ENCODE peak calls at places on chromosomes 6 and 20, in ten cellular contexts. Y, H, S, Z, N, B, V, L, F and R are unnamed samples. For H3K9me3, the result is how much of the 10 kb centered on the place peaks cover.

GRCh38 chr6:13683038-13683437 is 28.6 kb downstream of the RANBP9 start:
- DNase-seq in Y (no peak), H (no peak), S (no peak), Z (no peak), N (no peak), B (no peak), V (no peak), L (no peak), F (no peak), R (no peak)

GRCh38 chr6:106279179-106279578 is 46.4 kb downstream of the ATG5 start:
- DNase-seq in Y (peak), H (no peak), S (peak), Z (no peak), N (no peak), B (no peak), V (no peak), L (no peak), F (no peak), R (no peak)

GRCh38 chr20:58078741-58079522 is 149.5 kb downstream of the ANKRD60 start:
- DNase-seq in Y (peak), H (no peak), S (peak), Z (no peak), N (no peak), B (no peak), V (no peak), L (no peak), F (no peak), R (no peak)

GRCh38 chr20:39302312-39302711 is 340.2 kb downstream of the DHX35 start:
- DNase-seq in Y (no peak), H (no peak), S (no peak), Z (no peak), N (no peak), B (no peak), V (no peak), L (no peak), F (no peak), R (no peak)

GRCh38 chr20:846894-847278 is 13.4 kb downstream of the FAM110A start:
- DNase-seq in Y (no peak), H (no peak), S (no peak), Z (peak), N (no peak), B (no peak), V (peak), L (peak), F (no peak), R (no peak)

GRCh38 chr20:17888044-17888443 is 80.5 kb downstream of the SNX5 start:
- DNase-seq in Y (peak), H (no peak), S (no peak), Z (no peak), N (no peak), B (no peak), V (no peak), L (no peak), F (no peak), R (no peak)

GRCh38 chr6:117711369-117711768 is 36.1 kb downstream of the NUS1 start:
- DNase-seq in Y (no peak), H (no peak), S (no peak), Z (no peak), N (no peak), B (no peak), V (no peak), L (no peak), F (no peak), R (no peak)

GRCh38 chr6:39594304-39594703 is 130.9 kb downstream of the KIF6 start:
- DNase-seq in Y (no peak), H (no peak), S (no peak), Z (no peak), N (no peak), B (no peak), V (no peak), L (no peak), F (no peak), R (no peak)

GRCh38 chr6:83592770-83593394 is 80.5 kb downstream of the PRSS35 start:
- DNase-seq in Y (peak), H (peak), S (peak), Z (no peak), N (peak), B (no peak), V (no peak), L (no peak), F (peak), R (no peak)

GRCh38 chr6:6614096-6614964 is 25.8 kb downstream of the LY86 start:
- DNase-seq in Y (peak), H (no peak), S (no peak), Z (peak), N (no peak), B (no peak), V (peak), L (peak), F (no peak), R (no peak)

GRCh38 chr6:43948527-43949450 is 178.5 kb downstream of the MRPL14 start:
- DNase-seq in Y (no peak), H (no peak), S (peak), Z (no peak), N (no peak), B (no peak), V (no peak), L (no peak), F (no peak), R (no peak)

GRCh38 chr6:79070206-79070825 is 7.7 kb downstream of the PHIP start:
- DNase-seq in Y (peak), H (no peak), S (peak), Z (no peak), N (no peak), B (no peak), V (no peak), L (no peak), F (no peak), R (no peak)

GRCh38 chr20:3935295-3935955 is 46.2 kb downstream of the PANK2 start:
- DNase-seq in Y (peak), H (peak), S (peak), Z (no peak), N (peak), B (no peak), V (no peak), L (no peak), F (no peak), R (no peak)

GRCh38 chr20:59596690-59597089 is 7.7 kb upstream of the PHACTR3 start:
- DNase-seq in Y (no peak), H (no peak), S (no peak), Z (no peak), N (no peak), B (no peak), V (no peak), L (no peak), F (no peak), R (no peak)

DNA sequence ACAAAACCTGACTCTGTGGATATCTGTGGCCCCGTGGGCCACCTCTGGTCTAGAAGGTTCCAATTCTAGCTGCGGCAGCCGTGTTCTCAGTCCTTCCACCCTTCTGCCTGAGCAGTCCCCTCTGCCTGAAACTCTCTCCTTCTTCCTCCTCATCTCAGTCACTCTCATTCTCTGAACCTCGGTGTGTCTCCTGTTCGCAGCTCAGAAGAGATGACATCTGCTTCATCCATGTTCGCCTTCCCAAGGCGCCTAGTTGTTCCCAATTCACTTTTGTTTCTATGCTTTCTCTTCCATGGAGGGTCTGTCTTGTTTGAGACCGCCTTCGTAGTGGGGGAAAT is 95.5 kb downstream of the CEBPB start:
- DNase-seq in Y (no peak), H (no peak), S (no peak), Z (no peak), N (no peak), B (no peak), V (no peak), L (no peak), F (no peak), R (no peak)
- H3K4me3 ChIP-seq in Y (no peak), H (no peak), S (no peak), Z (no peak), N (no peak), B (no peak), V (no peak), L (no peak), F (no peak), R (no peak)

GRCh38 chr6:292506-293184 is 358 bp downstream of the DUSP22 start:
- DNase-seq in Y (peak), H (peak), S (peak), Z (peak), N (peak), B (peak), V (peak), L (peak), F (no peak), R (no peak)

GRCh38 chr6:291148-291696 is 1.1 kb upstream of the DUSP22 start:
- DNase-seq in Y (peak), H (no peak), S (no peak), Z (no peak), N (no peak), B (no peak), V (no peak), L (no peak), F (no peak), R (no peak)

GRCh38 chr6:288861-289260 is 3.4 kb upstream of the DUSP22 start:
- DNase-seq in Y (no peak), H (no peak), S (no peak), Z (no peak), N (no peak), B (no peak), V (no peak), L (no peak), F (no peak), R (no peak)

GRCh38 chr6:291697-292505 is at the start of gene DUSP22:
- DNase-seq in Y (peak), H (peak), S (peak), Z (peak), N (peak), B (peak), V (peak), L (peak), F (peak), R (no peak)

GRCh38 chr6:290111-290932 is 2.0 kb upstream of the DUSP22 start:
- DNase-seq in Y (no peak), H (no peak), S (no peak), Z (no peak), N (no peak), B (no peak), V (no peak), L (no peak), F (no peak), R (no peak)
- H3K9me3 ChIP-seq in Y (under half), H (under half), S (under half), Z (under half), N (under half), B (under half), V (under half), L (under half), F (under half), R (under half)

GRCh38 chr6:166050559-166050958 is 117.1 kb downstream of the TBXT start:
- DNase-seq in Y (no peak), H (no peak), S (no peak), Z (no peak), N (no peak), B (no peak), V (no peak), L (no peak), F (peak), R (peak)

GRCh38 chr6:166046232-166046631 is 121.4 kb downstream of the TBXT start:
- DNase-seq in Y (peak), H (no peak), S (peak), Z (no peak), N (no peak), B (no peak), V (no peak), L (no peak), F (peak), R (no peak)

GRCh38 chr6:166045173-166045957 is 122.3 kb downstream of the TBXT start:
- DNase-seq in Y (peak), H (no peak), S (peak), Z (no peak), N (no peak), B (no peak), V (no peak), L (no peak), F (no peak), R (no peak)

GRCh38 chr6:166041277-166041676 is 126.4 kb downstream of the TBXT start:
- DNase-seq in Y (no peak), H (no peak), S (no peak), Z (no peak), N (no peak), B (no peak), V (no peak), L (no peak), F (no peak), R (no peak)

DNA sequence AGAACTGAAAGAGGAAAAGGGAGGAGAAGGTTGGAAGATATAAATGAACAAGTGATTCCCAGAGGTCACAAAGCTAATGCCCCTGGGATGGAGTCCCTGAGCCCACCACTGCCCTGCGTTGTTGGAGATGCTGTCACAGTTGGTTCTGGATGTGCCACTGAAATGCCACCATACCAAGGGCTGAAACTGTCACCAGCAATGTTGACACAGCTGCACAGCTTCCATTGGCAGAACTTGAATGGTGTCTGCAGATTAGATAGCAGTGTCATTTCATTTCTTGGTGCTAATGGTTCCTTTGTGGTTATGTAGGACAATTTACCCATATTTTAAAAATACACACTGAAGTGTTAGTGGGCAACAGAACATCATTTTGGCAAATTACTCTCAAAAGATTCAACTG is 120.7 kb downstream of the TBXT start:
- DNase-seq in Y (no peak), H (no peak), S (no peak), Z (no peak), N (no peak), B (no peak), V (no peak), L (no peak), F (no peak), R (no peak)
- H3K4me3 ChIP-seq in Y (no peak), H (no peak), S (no peak), Z (no peak), N (no peak), B (no peak), V (no peak), L (no peak), F (no peak), R (no peak)

GRCh38 chr6:163259689-163260088 is 154.8 kb upstream of the QKI start:
- DNase-seq in Y (no peak), H (no peak), S (no peak), Z (no peak), N (no peak), B (no peak), V (no peak), L (no peak), F (no peak), R (no peak)

GRCh38 chr6:163262080-163262479 is 152.4 kb upstream of the QKI start:
- DNase-seq in Y (no peak), H (no peak), S (no peak), Z (no peak), N (no peak), B (no peak), V (no peak), L (no peak), F (no peak), R (no peak)

GRCh38 chr6:163261361-163261760 is 153.2 kb upstream of the QKI start:
- DNase-seq in Y (no peak), H (no peak), S (no peak), Z (no peak), N (no peak), B (no peak), V (no peak), L (no peak), F (no peak), R (no peak)

GRCh38 chr6:163260911-163261310 is 153.6 kb upstream of the QKI start:
- DNase-seq in Y (no peak), H (no peak), S (no peak), Z (no peak), N (no peak), B (no peak), V (no peak), L (no peak), F (no peak), R (no peak)

DNA sequence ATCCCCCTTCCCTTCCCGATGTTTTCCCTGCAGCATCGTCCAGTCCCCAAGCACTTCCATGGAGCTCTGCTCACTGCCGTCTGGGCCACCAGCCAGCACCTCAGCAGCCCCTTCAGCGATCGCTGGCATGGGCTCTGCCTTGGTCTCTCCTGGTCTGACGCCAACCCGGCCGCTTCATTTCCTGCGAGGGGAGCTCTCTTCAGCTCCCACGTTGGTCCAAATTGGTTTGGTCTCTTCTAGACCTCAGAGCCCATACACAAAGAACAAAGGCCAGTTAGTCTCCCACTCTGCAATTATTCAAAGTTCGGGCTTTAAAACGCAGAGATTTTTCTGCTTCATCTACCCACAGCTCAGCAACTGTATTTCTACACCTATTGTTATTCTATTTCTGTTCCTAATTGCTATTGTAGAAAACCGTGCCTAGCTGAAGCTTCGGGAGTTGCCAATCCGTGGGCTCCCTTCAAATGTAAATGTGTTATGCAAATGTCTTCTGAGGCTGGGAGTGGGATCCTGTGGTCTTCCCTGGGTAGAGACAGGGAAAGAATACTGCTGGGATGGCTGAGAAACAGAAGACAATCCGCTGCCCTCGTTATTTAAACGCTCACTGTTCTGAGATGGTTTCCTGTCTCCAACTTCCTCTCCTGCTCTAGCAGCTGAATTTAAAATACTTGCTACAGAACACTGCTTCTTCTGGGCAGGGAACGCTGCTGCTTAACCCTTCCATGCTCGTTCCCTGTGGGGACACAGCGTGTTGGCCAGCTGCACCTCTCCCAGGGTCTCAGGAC is 154.2 kb upstream of the QKI start:
- DNase-seq in Y (peak), H (peak), S (peak), Z (no peak), N (no peak), B (peak), V (no peak), L (no peak), F (peak), R (peak)
- H3K9me3 ChIP-seq in Y (under half), H (under half), S (under half), Z (under half), N (under half), B (under half), V (under half), L (under half), F (under half), R (under half)

GRCh38 chr6:166618866-166619761 is 7.9 kb downstream of the RPS6KA2 start:
- DNase-seq in Y (peak), H (no peak), S (peak), Z (no peak), N (no peak), B (no peak), V (no peak), L (no peak), F (no peak), R (no peak)
- H3K4me3 ChIP-seq in Y (no peak), H (no peak), S (no peak), Z (no peak), N (no peak), B (no peak), V (no peak), L (no peak), F (no peak), R (no peak)

GRCh38 chr6:168381726-168382458 is 59.1 kb upstream of the SMOC2 start:
- DNase-seq in Y (no peak), H (no peak), S (no peak), Z (no peak), N (no peak), B (no peak), V (no peak), L (no peak), F (no peak), R (no peak)
- H3K9me3 ChIP-seq in Y (under half), H (under half), S (under half), Z (under half), N (under half), B (under half), V (under half), L (under half), F (under half), R (under half)